ENCODE peak calls at places on chromosomes 7 and 10, in seven cellular contexts. E is SK-N-SH; S is epithelial cell of esophagus; I is CD8-positive, alpha-beta T cell; P is Panc1; X is WERI-Rb-1; O is foreskin fibroblast. L is an unnamed sample.

GRCh38 chr10:128631801-128632241 is 505.6 kb upstream of the MKI67 start:
- DNase-seq in E (peak), S (no peak), I (no peak), P (no peak), X (no peak), O (no peak), L (no peak)

GRCh38 chr7:47181609-47182264 is 400.2 kb downstream of the TNS3 start:
- DNase-seq in E (no peak), S (no peak), I (no peak), P (no peak), X (no peak), O (no peak), L (no peak)

GRCh38 chr10:103637855-103638561 is 144.5 kb downstream of the NEURL1 start:
- DNase-seq in E (no peak), S (no peak), I (no peak), P (no peak), X (no peak), O (peak), L (no peak)

GRCh38 chr10:101080933-101081546 is 19.3 kb downstream of the KAZALD1 start:
- DNase-seq in E (no peak), S (peak), I (no peak), P (no peak), X (no peak), O (no peak), L (no peak)

GRCh38 chr10:77387247-77387646 is 250.4 kb downstream of the KCNMA1 start:
- DNase-seq in E (no peak), S (no peak), I (no peak), P (no peak), X (no peak), O (no peak), L (no peak)

GRCh38 chr10:102420443-102420809 is 210 bp upstream of the FBXL15 start:
- DNase-seq in E (peak), S (peak), I (no peak), P (no peak), X (no peak), O (no peak), L (no peak)

GRCh38 chr10:76729804-76730203 is 907.8 kb downstream of the KCNMA1 start:
- DNase-seq in E (peak), S (no peak), I (no peak), P (no peak), X (no peak), O (no peak), L (no peak)

GRCh38 chr10:79335470-79336235 is 11.6 kb upstream of the PPIF start:
- DNase-seq in E (no peak), S (no peak), I (no peak), P (no peak), X (no peak), O (no peak), L (no peak)

GRCh38 chr7:107172318-107173032 is 3.7 kb downstream of the HBP1 start:
- DNase-seq in E (no peak), S (no peak), I (no peak), P (no peak), X (no peak), O (no peak), L (no peak)

GRCh38 chr7:65449505-65449852 is 75.8 kb downstream of the ZNF92 start:
- DNase-seq in E (no peak), S (no peak), I (no peak), P (no peak), X (no peak), O (no peak), L (no peak)

GRCh38 chr7:65441010-65441409 is 67.4 kb downstream of the ZNF92 start:
- DNase-seq in E (no peak), S (peak), I (no peak), P (no peak), X (no peak), O (peak), L (no peak)

GRCh38 chr7:65448824-65449504 is 75.3 kb downstream of the ZNF92 start:
- DNase-seq in E (no peak), S (peak), I (no peak), P (no peak), X (no peak), O (peak), L (no peak)

GRCh38 chr7:65444211-65444842 is 70.7 kb downstream of the ZNF92 start:
- DNase-seq in E (no peak), S (no peak), I (no peak), P (no peak), X (no peak), O (no peak), L (no peak)

DNA sequence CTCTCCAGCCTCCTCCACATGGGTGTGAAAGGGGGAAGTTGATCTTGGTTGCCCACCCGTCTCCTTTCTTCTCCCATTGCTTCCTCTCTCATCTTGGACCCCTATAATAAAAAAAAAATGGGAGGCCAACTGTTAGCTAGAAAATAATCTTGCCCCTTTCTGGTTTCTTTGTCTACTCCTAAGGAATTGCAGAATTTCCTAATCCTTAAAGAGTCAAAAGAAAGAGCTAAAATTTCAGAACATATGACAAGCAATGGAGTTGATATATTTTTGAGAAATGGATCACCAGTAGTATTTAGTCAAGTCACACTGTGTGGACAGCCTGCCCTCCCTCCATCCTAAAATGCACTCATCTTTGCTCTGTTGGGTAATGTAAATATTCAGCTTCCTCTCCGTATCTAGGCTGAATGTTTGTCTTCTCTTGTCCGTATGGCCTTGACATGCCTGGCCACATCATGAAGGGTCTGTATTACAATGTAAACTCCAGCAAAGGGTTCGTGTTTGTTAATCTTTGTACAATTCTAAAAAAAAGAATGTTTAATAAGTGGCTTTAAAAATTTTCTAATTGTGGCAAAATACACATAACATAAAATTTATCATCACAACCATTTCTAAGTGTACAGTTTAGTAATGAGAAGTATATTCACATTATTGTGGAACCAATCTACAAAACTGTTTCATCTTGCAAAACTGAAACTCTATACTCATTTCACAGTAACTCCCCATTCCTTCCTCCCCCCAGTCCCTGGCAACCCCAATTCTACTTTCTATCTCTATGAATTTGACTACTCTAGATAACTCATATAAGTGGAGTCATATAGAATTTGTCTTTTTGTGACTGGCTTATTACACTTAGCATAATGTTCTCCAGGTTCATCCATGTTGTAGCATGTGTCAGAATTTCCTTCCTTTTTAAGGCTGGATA is 71.5 kb downstream of the ZNF92 start:
- DNase-seq in E (no peak), S (peak), I (no peak), P (no peak), X (no peak), O (no peak), L (no peak)
- TF ChIP-seq CTCF in E (no peak), S (no peak), I (no peak), P (no peak), X (no peak), O (no peak), L (no peak)

GRCh38 chr10:92591550-92592140 is 1.3 kb upstream of the KIF11 start:
- DNase-seq in E (peak), S (peak), I (peak), P (peak), X (peak), O (peak), L (peak)
- TF ChIP-seq CTCF in E (no peak), S (no peak), I (no peak), P (no peak), X (no peak), O (no peak), L (no peak)

DNA sequence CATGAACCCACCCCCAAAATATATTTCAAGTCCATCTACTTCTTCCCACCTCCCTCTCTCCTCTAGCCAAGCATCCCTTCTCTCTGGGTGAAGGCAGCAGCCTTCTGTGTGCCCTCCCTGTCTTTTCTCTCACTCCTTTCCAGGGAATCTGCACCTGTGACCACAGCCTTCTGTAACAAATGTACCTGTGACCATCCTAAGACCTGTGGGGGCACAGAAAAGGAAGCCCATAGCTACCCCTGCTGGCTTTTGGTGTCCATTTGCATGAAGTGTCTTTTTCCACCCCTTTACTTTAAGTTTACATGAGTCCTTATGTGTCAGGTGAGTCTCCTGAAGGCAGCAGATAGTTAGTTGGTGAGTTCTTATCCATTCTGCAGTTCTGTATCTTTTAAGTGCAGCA is 2.0 kb upstream of the TBXAS1 start:
- DNase-seq in E (no peak), S (peak), I (no peak), P (no peak), X (peak), O (no peak), L (no peak)
- TF ChIP-seq CTCF in E (no peak), S (no peak), I (no peak), P (peak), X (peak), O (no peak), L (no peak)

DNA sequence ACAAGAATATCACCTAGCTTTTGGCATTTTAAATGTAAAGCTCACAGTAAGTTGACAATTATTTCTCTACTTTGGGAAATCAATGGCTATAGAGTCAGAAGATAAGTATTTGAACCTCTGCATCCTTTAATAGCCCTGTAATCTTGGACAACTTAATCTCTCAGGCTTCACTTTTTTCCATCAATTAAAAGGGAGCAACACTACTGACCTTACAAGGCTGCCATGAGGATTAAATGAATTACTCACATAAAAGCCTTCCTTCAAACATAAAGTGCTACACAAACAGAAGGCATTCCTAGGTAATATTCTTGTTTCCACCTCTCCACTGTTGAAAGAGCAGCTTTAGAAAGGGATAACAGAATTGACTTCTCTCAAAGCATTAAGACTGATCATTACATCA is 266.0 kb downstream of the RNLS start:
- DNase-seq in E (no peak), S (no peak), I (no peak), P (no peak), X (no peak), O (no peak), L (no peak)
- TF ChIP-seq CTCF in E (no peak), S (no peak), I (no peak), P (no peak), X (no peak), O (no peak), L (no peak)

DNA sequence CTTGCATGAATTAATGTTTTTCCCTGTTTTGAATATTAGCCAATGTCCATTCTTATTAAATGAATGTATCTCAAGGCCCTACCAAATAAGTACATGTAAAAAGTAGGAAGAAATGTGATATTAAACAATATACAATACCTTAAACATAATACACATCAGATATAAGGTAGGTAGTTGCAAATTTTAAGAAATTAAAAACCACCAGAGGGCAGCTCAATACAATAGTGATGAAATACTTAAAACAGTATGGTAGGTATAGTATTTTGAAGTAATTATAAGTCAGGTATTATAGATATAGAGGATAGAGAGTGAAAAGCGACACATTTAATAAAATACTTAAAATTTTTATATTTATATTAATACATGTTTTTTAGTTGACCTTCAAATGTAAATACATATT is 43.6 kb upstream of the CDK14 start:
- DNase-seq in E (no peak), S (peak), I (no peak), P (no peak), X (no peak), O (no peak), L (no peak)
- TF ChIP-seq CTCF in E (peak), S (no peak), I (no peak), P (no peak), X (no peak), O (no peak), L (no peak)

GRCh38 chr10:49161411-49161997 is 26.7 kb downstream of the TMEM273 start:
- DNase-seq in E (no peak), S (peak), I (no peak), P (no peak), X (no peak), O (peak), L (no peak)
- TF ChIP-seq CTCF in E (no peak), S (peak), I (no peak), P (peak), X (peak), O (peak), L (no peak)

GRCh38 chr7:20508109-20508508 is 107.4 kb upstream of the ABCB5 start:
- DNase-seq in E (no peak), S (peak), I (no peak), P (no peak), X (no peak), O (no peak), L (no peak)
- TF ChIP-seq CTCF in E (no peak), S (no peak), I (no peak), P (no peak), X (peak), O (no peak), L (no peak)

GRCh38 chr10:27366769-27367168 is 126.2 kb upstream of the ACBD5 start:
- DNase-seq in E (no peak), S (no peak), I (no peak), P (no peak), X (no peak), O (no peak), L (no peak)

GRCh38 chr10:27373566-27374160 is 130.4 kb upstream of the RAB18 start:
- DNase-seq in E (no peak), S (peak), I (no peak), P (no peak), X (no peak), O (no peak), L (no peak)

GRCh38 chr10:27368706-27369105 is 128.1 kb upstream of the ACBD5 start:
- DNase-seq in E (no peak), S (no peak), I (no peak), P (no peak), X (no peak), O (no peak), L (no peak)

GRCh38 chr10:27372095-27372494 is 131.5 kb upstream of the ACBD5 start:
- DNase-seq in E (no peak), S (peak), I (no peak), P (no peak), X (no peak), O (no peak), L (no peak)

DNA sequence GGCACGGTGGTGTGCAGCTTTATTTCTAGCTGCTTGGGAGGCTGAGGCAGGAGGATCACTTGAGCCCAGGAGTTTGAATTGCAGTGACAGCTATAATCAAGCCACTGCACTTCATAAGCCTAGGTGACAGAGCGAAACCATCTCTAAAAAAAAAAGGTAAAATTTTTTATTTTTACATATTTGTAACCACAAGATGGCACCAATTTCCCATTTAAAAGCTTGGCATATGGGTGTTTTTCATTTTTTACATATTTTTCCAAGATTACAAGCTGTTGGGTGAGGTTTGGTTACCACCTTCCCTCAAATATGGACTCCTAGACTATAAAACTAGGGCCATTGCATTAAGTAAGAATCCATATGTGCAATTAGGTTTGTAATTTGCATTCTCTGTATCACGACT is 129.2 kb upstream of the ACBD5 start:
- DNase-seq in E (no peak), S (peak), I (no peak), P (no peak), X (no peak), O (no peak), L (no peak)
- TF ChIP-seq CTCF in E (peak), S (peak), I (no peak), P (peak), X (no peak), O (peak), L (peak)

GRCh38 chr7:155805826-155806095 is 6.5 kb downstream of the SHH start:
- DNase-seq in E (no peak), S (no peak), I (no peak), P (no peak), X (no peak), O (no peak), L (no peak)

GRCh38 chr7:155807013-155807804 is 5.1 kb downstream of the SHH start:
- DNase-seq in E (no peak), S (no peak), I (no peak), P (no peak), X (no peak), O (no peak), L (no peak)

GRCh38 chr7:155807805-155808550 is 4.3 kb downstream of the SHH start:
- DNase-seq in E (no peak), S (no peak), I (no peak), P (no peak), X (no peak), O (no peak), L (no peak)

GRCh38 chr7:155804897-155805825 is 7.1 kb downstream of the SHH start:
- DNase-seq in E (peak), S (peak), I (peak), P (no peak), X (peak), O (peak), L (peak)

GRCh38 chr7:155806096-155806871 is 6.0 kb downstream of the SHH start:
- DNase-seq in E (peak), S (no peak), I (no peak), P (no peak), X (no peak), O (no peak), L (peak)
- TF ChIP-seq CTCF in E (no peak), S (no peak), I (no peak), P (no peak), X (no peak), O (no peak), L (peak)

L was measured in glutamatergic neuron.